ENCODE peak calls at places on chromosomes 7 and 10, in five cellular contexts. One of them, this sample, is unnamed.

GRCh38 chr7:45007571-45008328 is 7.7 kb downstream of the CCM2 start:
- DNase-seq in IMR-90: no peak
- DNase-seq in neuronal stem cell: no peak
- DNase-seq in SK-N-SH: no peak
- DNase-seq in mesenchymal stem cell: no peak
- DNase-seq in this sample: no peak

GRCh38 chr7:93203496-93203895 is 22.8 kb downstream of the HEPACAM2 start:
- DNase-seq in IMR-90: no peak
- DNase-seq in neuronal stem cell: no peak
- DNase-seq in SK-N-SH: no peak
- DNase-seq in mesenchymal stem cell: no peak
- DNase-seq in this sample: no peak

GRCh38 chr10:124477614-124478363 is 16.2 kb downstream of the LHPP start:
- DNase-seq in IMR-90: no peak
- DNase-seq in neuronal stem cell: no peak
- DNase-seq in SK-N-SH: no peak
- DNase-seq in mesenchymal stem cell: no peak
- DNase-seq in this sample: peak; percentile 7

GRCh38 chr10:12539350-12540164 is 190.2 kb downstream of the CAMK1D start:
- DNase-seq in IMR-90: no peak
- DNase-seq in neuronal stem cell: no peak
- DNase-seq in SK-N-SH: no peak
- DNase-seq in mesenchymal stem cell: no peak
- DNase-seq in this sample: no peak

GRCh38 chr7:107242267-107242666 is 73.5 kb downstream of the HBP1 start:
- DNase-seq in IMR-90: no peak
- DNase-seq in neuronal stem cell: no peak
- DNase-seq in SK-N-SH: no peak
- DNase-seq in mesenchymal stem cell: no peak
- DNase-seq in this sample: no peak

GRCh38 chr10:31774291-31774900 is 154.2 kb downstream of the ARHGAP12 start:
- DNase-seq in IMR-90: peak; percentile 35
- DNase-seq in neuronal stem cell: peak; percentile 56
- DNase-seq in SK-N-SH: peak; percentile 45
- DNase-seq in mesenchymal stem cell: no peak
- DNase-seq in this sample: no peak

GRCh38 chr7:139092090-139092796 is 17.3 kb downstream of the ZC3HAV1 start:
- DNase-seq in IMR-90: no peak
- DNase-seq in neuronal stem cell: no peak
- DNase-seq in SK-N-SH: no peak
- DNase-seq in mesenchymal stem cell: no peak
- DNase-seq in this sample: no peak

GRCh38 chr10:67790534-67791408 is 47.2 kb downstream of the DNAJC12 start:
- DNase-seq in IMR-90: peak; percentile 29
- DNase-seq in neuronal stem cell: no peak
- DNase-seq in SK-N-SH: no peak
- DNase-seq in mesenchymal stem cell: peak; percentile 10
- DNase-seq in this sample: peak; percentile 26

GRCh38 chr10:21406595-21407218 is 118.8 kb downstream of the SKIDA1 start:
- DNase-seq in IMR-90: peak; percentile 62
- DNase-seq in neuronal stem cell: no peak
- DNase-seq in SK-N-SH: no peak
- DNase-seq in mesenchymal stem cell: no peak
- DNase-seq in this sample: peak; percentile 84

GRCh38 chr10:103967433-103968142 is 648 bp downstream of the SLK start:
- DNase-seq in IMR-90: no peak
- DNase-seq in neuronal stem cell: peak; percentile 9
- DNase-seq in SK-N-SH: peak; percentile 88
- DNase-seq in mesenchymal stem cell: peak; percentile 51
- DNase-seq in this sample: peak; percentile 31

GRCh38 chr10:89204621-89205020 is 2.5 kb downstream of the CH25H start:
- DNase-seq in IMR-90: no peak
- DNase-seq in neuronal stem cell: no peak
- DNase-seq in SK-N-SH: no peak
- DNase-seq in mesenchymal stem cell: no peak
- DNase-seq in this sample: no peak

GRCh38 chr10:121244791-121245190 is 353.5 kb downstream of the FGFR2 start:
- DNase-seq in IMR-90: no peak
- DNase-seq in neuronal stem cell: no peak
- DNase-seq in SK-N-SH: no peak
- DNase-seq in mesenchymal stem cell: peak; percentile 37
- DNase-seq in this sample: no peak

GRCh38 chr10:15180736-15181135 is 12.2 kb upstream of the NMT2 start:
- DNase-seq in IMR-90: no peak
- DNase-seq in neuronal stem cell: no peak
- DNase-seq in SK-N-SH: no peak
- DNase-seq in mesenchymal stem cell: peak; percentile 77
- DNase-seq in this sample: no peak

GRCh38 chr7:132380065-132380464 is 196.2 kb downstream of the PLXNA4 start:
- DNase-seq in IMR-90: no peak
- DNase-seq in neuronal stem cell: no peak
- DNase-seq in SK-N-SH: no peak
- DNase-seq in mesenchymal stem cell: no peak
- DNase-seq in this sample: peak; percentile 52

GRCh38 chr7:152711444-152711944 is 35.6 kb upstream of the XRCC2 start:
- DNase-seq in IMR-90: no peak
- DNase-seq in neuronal stem cell: no peak
- DNase-seq in SK-N-SH: no peak
- DNase-seq in mesenchymal stem cell: no peak
- DNase-seq in this sample: peak; percentile 3

GRCh38 chr7:66894463-66895080 is 26.5 kb upstream of the TMEM248 start:
- DNase-seq in IMR-90: peak; percentile 46
- DNase-seq in neuronal stem cell: peak; percentile 14
- DNase-seq in SK-N-SH: no peak
- DNase-seq in mesenchymal stem cell: peak; percentile 14
- DNase-seq in this sample: peak; percentile 38

GRCh38 chr10:120963053-120963533 is 111.9 kb downstream of the WDR11 start:
- DNase-seq in IMR-90: no peak
- DNase-seq in neuronal stem cell: peak; percentile 46
- DNase-seq in SK-N-SH: peak; percentile 38
- DNase-seq in mesenchymal stem cell: no peak
- DNase-seq in this sample: no peak

GRCh38 chr10:95312264-95312663 is 21.5 kb upstream of the PDLIM1 start:
- DNase-seq in IMR-90: peak; percentile 26
- DNase-seq in neuronal stem cell: no peak
- DNase-seq in SK-N-SH: no peak
- DNase-seq in mesenchymal stem cell: no peak
- DNase-seq in this sample: peak; percentile 47

GRCh38 chr7:50331564-50332208 is 27.2 kb downstream of the IKZF1 start:
- DNase-seq in IMR-90: no peak
- DNase-seq in neuronal stem cell: no peak
- DNase-seq in SK-N-SH: no peak
- DNase-seq in mesenchymal stem cell: no peak
- DNase-seq in this sample: no peak

GRCh38 chr7:157522954-157523353 is 186.2 kb downstream of the DNAJB6 start:
- DNase-seq in IMR-90: no peak
- DNase-seq in neuronal stem cell: no peak
- DNase-seq in SK-N-SH: no peak
- DNase-seq in mesenchymal stem cell: no peak
- DNase-seq in this sample: no peak

GRCh38 chr10:113006656-113007342 is 56.8 kb downstream of the TCF7L2 start:
- DNase-seq in IMR-90: no peak
- DNase-seq in neuronal stem cell: no peak
- DNase-seq in SK-N-SH: no peak
- DNase-seq in mesenchymal stem cell: no peak
- DNase-seq in this sample: no peak

GRCh38 chr7:116802784-116803183 is 59.6 kb upstream of the CAPZA2 start:
- DNase-seq in IMR-90: peak; percentile 80
- DNase-seq in neuronal stem cell: peak; percentile 14
- DNase-seq in SK-N-SH: peak; percentile 33
- DNase-seq in mesenchymal stem cell: peak; percentile 86
- DNase-seq in this sample: peak; percentile 77

GRCh38 chr10:5525581-5526271 is 965 bp downstream of the CALML3 start:
- DNase-seq in IMR-90: no peak
- DNase-seq in neuronal stem cell: no peak
- DNase-seq in SK-N-SH: no peak
- DNase-seq in mesenchymal stem cell: no peak
- DNase-seq in this sample: no peak

GRCh38 chr10:33749042-33749441 is 414.6 kb upstream of the NRP1 start:
- DNase-seq in IMR-90: no peak
- DNase-seq in neuronal stem cell: no peak
- DNase-seq in SK-N-SH: no peak
- DNase-seq in mesenchymal stem cell: no peak
- DNase-seq in this sample: no peak

GRCh38 chr7:101680406-101681145 is 51.5 kb upstream of the MYL10 start:
- DNase-seq in IMR-90: no peak
- DNase-seq in neuronal stem cell: no peak
- DNase-seq in SK-N-SH: no peak
- DNase-seq in mesenchymal stem cell: peak; percentile 16
- DNase-seq in this sample: no peak

GRCh38 chr7:37947840-37948198 is 27.4 kb downstream of the EPDR1 start:
- DNase-seq in IMR-90: no peak
- DNase-seq in neuronal stem cell: no peak
- DNase-seq in SK-N-SH: no peak
- DNase-seq in mesenchymal stem cell: no peak
- DNase-seq in this sample: no peak

GRCh38 chr7:25849361-25850184 is 302.4 kb upstream of the NFE2L3 start:
- DNase-seq in IMR-90: peak; percentile 91
- DNase-seq in neuronal stem cell: no peak
- DNase-seq in SK-N-SH: no peak
- DNase-seq in mesenchymal stem cell: peak; percentile 97
- DNase-seq in this sample: peak; percentile 88

GRCh38 chr7:157526604-157527003 is 189.8 kb downstream of the DNAJB6 start:
- DNase-seq in IMR-90: no peak
- DNase-seq in neuronal stem cell: no peak
- DNase-seq in SK-N-SH: no peak
- DNase-seq in mesenchymal stem cell: no peak
- DNase-seq in this sample: no peak

DNA sequence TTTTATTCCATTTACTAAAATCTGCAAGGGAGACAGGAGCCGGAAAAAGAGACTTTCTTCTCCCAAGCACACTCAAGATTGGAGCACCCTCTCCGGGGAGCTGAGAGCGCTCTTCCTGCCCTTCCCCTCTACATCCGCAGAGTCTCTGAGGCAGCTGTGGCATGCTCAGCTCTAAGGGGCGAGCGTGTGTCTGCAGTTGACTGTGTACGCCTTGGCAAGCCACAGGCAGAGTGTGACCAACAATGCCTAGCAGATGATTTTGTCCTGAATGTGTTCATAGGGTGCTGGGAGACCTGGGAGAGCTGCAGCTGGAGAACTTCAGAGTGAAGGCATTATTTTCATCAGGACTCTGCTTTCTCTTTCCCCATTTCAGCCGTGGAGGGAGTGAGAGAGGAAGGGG is 20.7 kb downstream of the MTURN start:
- DNase-seq in IMR-90: no peak
- DNase-seq in neuronal stem cell: no peak
- DNase-seq in SK-N-SH: no peak
- DNase-seq in mesenchymal stem cell: no peak
- DNase-seq in this sample: no peak
- H3K9ac ChIP-seq in IMR-90: no peak overlapping the region
- H3K9ac ChIP-seq in neuronal stem cell: no peak overlapping the region
- H3K9ac ChIP-seq in SK-N-SH: no peak overlapping the region
- H3K9ac ChIP-seq in mesenchymal stem cell: no peak overlapping the region
- H3K9ac ChIP-seq in this sample: no peak overlapping the region

GRCh38 chr10:60732240-60733188 is 45.8 kb upstream of the CDK1 start:
- DNase-seq in IMR-90: no peak
- DNase-seq in neuronal stem cell: no peak
- DNase-seq in SK-N-SH: no peak
- DNase-seq in mesenchymal stem cell: peak; percentile 26
- DNase-seq in this sample: no peak
- H2AFZ ChIP-seq in IMR-90: peak overlapping the region; percentile 74
- H2AFZ ChIP-seq in neuronal stem cell: peak overlapping the region; percentile 96
- H2AFZ ChIP-seq in SK-N-SH: peak overlapping the region; percentile 81
- H2AFZ ChIP-seq in mesenchymal stem cell: no peak overlapping the region
- H2AFZ ChIP-seq in this sample: no peak overlapping the region

GRCh38 chr7:150801242-150801945 is 825 bp downstream of the TMEM176A start:
- DNase-seq in IMR-90: no peak
- DNase-seq in neuronal stem cell: no peak
- DNase-seq in SK-N-SH: no peak
- DNase-seq in mesenchymal stem cell: no peak
- DNase-seq in this sample: no peak

GRCh38 chr7:150801946-150802771 is 1.6 kb downstream of the TMEM176A start:
- DNase-seq in IMR-90: no peak
- DNase-seq in neuronal stem cell: no peak
- DNase-seq in SK-N-SH: no peak
- DNase-seq in mesenchymal stem cell: no peak
- DNase-seq in this sample: no peak

GRCh38 chr7:150799156-150799555 is 1.0 kb downstream of the TMEM176B start:
- DNase-seq in IMR-90: no peak
- DNase-seq in neuronal stem cell: no peak
- DNase-seq in SK-N-SH: peak; percentile 8
- DNase-seq in mesenchymal stem cell: no peak
- DNase-seq in this sample: no peak

GRCh38 chr7:150800576-150801241 is at the start of gene TMEM176A:
- DNase-seq in IMR-90: no peak
- DNase-seq in neuronal stem cell: no peak
- DNase-seq in SK-N-SH: no peak
- DNase-seq in mesenchymal stem cell: no peak
- DNase-seq in this sample: no peak

DNA sequence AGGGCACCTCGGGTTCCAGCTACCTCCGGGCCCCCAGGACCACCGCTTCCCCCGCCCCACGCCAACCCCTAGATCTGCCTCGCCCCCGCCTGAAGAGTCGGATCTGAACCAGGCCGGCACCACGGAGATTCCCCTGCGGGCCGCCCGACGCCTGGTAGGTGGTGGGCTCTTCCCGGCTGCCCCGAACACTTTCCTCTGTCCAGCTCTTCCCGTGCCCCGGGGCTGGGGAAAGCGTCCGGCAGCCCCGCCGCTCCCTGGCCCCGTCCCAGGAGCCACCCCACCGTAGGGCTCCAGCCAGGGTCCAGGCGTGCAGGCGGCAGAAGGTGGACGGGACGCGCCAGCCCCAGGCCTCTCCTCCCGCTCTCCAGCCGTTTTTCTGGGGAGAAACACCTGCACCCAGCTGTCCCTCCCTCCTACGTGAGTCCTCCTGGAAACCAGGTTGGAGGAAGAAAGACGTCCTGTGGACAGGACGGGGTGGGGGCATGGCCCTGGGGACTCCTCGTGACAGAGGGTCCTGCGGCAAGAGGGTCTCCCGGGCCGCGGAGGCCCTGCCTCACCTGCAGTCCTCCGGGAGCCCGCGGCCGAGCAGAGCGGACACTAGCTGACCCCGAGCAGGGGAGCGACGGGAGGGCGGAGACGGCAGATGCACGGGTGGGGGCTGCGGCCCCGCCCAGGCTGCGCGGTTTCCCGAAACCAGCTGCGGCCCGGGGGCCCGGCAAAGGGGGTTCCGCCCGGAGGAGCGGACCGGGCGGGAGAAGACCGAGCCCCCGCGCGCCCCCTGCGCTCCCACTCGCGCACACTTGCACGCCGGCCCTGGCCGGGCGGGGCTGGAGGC is at the start of gene TMEM176B:
- DNase-seq in IMR-90: no peak
- DNase-seq in neuronal stem cell: no peak
- DNase-seq in SK-N-SH: peak; percentile 49
- DNase-seq in mesenchymal stem cell: no peak
- DNase-seq in this sample: no peak
- H3K9ac ChIP-seq in IMR-90: no peak within 1 kb of the TSS
- H3K9ac ChIP-seq in neuronal stem cell: peak within 1 kb of the TSS; percentile 45
- H3K9ac ChIP-seq in SK-N-SH: no peak within 1 kb of the TSS
- H3K9ac ChIP-seq in mesenchymal stem cell: no peak within 1 kb of the TSS
- H3K9ac ChIP-seq in this sample: no peak within 1 kb of the TSS

DNA sequence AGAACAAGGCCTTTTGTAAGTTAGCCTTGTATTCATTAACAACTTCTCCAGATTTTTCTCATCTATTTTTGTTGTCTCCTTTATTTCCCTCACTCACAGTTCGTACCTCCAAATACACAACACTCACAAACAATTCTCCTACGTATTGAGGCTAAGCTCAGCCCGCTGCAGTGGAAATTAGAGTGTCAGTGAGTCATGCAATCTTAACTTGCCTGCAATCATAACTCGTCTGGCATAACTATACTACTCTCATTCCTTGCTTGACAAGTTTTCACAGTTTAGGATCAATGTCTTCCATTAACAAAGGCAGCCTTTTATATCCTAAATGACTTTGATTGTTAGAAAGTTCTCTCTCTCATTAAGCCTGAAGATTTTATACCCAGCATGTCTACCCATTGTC is 23.8 kb downstream of the TMEM196 start:
- DNase-seq in IMR-90: no peak
- DNase-seq in neuronal stem cell: no peak
- DNase-seq in SK-N-SH: no peak
- DNase-seq in mesenchymal stem cell: peak; percentile 10
- DNase-seq in this sample: peak; percentile 73
- H2AFZ ChIP-seq in IMR-90: no peak overlapping the region
- H2AFZ ChIP-seq in neuronal stem cell: no peak overlapping the region
- H2AFZ ChIP-seq in SK-N-SH: no peak overlapping the region
- H2AFZ ChIP-seq in mesenchymal stem cell: no peak overlapping the region
- H2AFZ ChIP-seq in this sample: no peak overlapping the region

This sample was measured in fibroblast of lung.